ENCODE peak calls at places on chromosomes 16 and 17, in nine cellular contexts. V is heart right ventricle, Z is tibial artery, B is mammary epithelial cell, K is esophagus muscularis mucosa, P is Calu3, D is AG09319, J is fibroblast of mammary gland, M is left lung. A is an unnamed sample.

GRCh38 chr16:23478566-23478965 is 25.6 kb upstream of the COG7 start:
- DNase-seq in B (no peak), D (no peak), J (no peak), M (no peak), Z (no peak), K (no peak), V (no peak), P (no peak), A (no peak)

GRCh38 chr16:77993111-77993571 is 29.2 kb upstream of the CLEC3A start:
- DNase-seq in P (no peak), Z (no peak), J (peak), D (peak), V (no peak), M (no peak), K (no peak), B (no peak), A (no peak)

GRCh38 chr16:50631249-50631984 is 49.7 kb downstream of the SNX20 start:
- DNase-seq in M (no peak), P (no peak), K (no peak), Z (no peak), B (no peak), V (no peak), D (no peak), J (no peak), A (no peak)

GRCh38 chr16:73268311-73268997 is 220.5 kb upstream of the ZFHX3 start:
- DNase-seq in J (no peak), D (no peak), P (no peak), M (no peak), V (no peak), Z (no peak), K (no peak), B (no peak), A (no peak)

GRCh38 chr16:14364386-14365199 is 265.5 kb downstream of the PARN start:
- DNase-seq in P (peak), D (no peak), K (no peak), J (peak), M (peak), V (no peak), B (no peak), Z (no peak), A (peak)

GRCh38 chr16:66013497-66013896 is 353.0 kb upstream of the CDH5 start:
- DNase-seq in K (no peak), P (no peak), Z (no peak), B (no peak), J (no peak), V (no peak), D (no peak), M (no peak), A (no peak)

GRCh38 chr17:9798724-9799123 is 7.3 kb upstream of the DHRS7C start:
- DNase-seq in D (no peak), V (no peak), B (no peak), M (no peak), J (no peak), P (no peak), K (no peak), Z (no peak), A (no peak)

GRCh38 chr17:6657633-6658287 is 6.2 kb downstream of the C17orf100 start:
- DNase-seq in K (no peak), B (no peak), P (no peak), V (no peak), D (no peak), Z (no peak), J (no peak), M (no peak), A (no peak)

GRCh38 chr17:61284174-61284573 is 115.5 kb upstream of the TBX2 start:
- DNase-seq in P (no peak), D (no peak), Z (no peak), M (no peak), B (peak), V (no peak), K (no peak), J (peak), A (no peak)

GRCh38 chr16:77206533-77206932 is 7.3 kb downstream of the SYCE1L start:
- DNase-seq in D (no peak), J (no peak), Z (no peak), M (no peak), V (no peak), P (no peak), K (no peak), B (no peak), A (no peak)

GRCh38 chr17:32261937-32262510 is 3.6 kb upstream of the RHBDL3 start:
- DNase-seq in K (no peak), M (no peak), Z (no peak), J (no peak), V (no peak), D (no peak), P (no peak), B (no peak), A (no peak)

GRCh38 chr16:19116711-19117449 is 3.1 kb downstream of the ITPRIPL2 start:
- DNase-seq in B (peak), J (peak), Z (peak), V (no peak), P (peak), M (no peak), D (no peak), K (no peak), A (peak)

GRCh38 chr16:66334856-66335255 is 31.6 kb upstream of the CDH5 start:
- DNase-seq in J (no peak), K (no peak), B (no peak), P (no peak), M (no peak), Z (no peak), D (no peak), V (no peak), A (no peak)

GRCh38 chr17:47856830-47857229 is 5.9 kb upstream of the SP6 start:
- DNase-seq in Z (no peak), J (no peak), P (no peak), B (no peak), K (no peak), M (no peak), D (no peak), V (no peak), A (no peak)

GRCh38 chr16:78022347-78022746 is at the start of gene CLEC3A:
- DNase-seq in Z (no peak), B (no peak), P (no peak), D (no peak), J (no peak), K (no peak), M (no peak), V (no peak), A (no peak)

GRCh38 chr16:10756574-10756973 is 12.9 kb downstream of the NUBP1 start:
- DNase-seq in Z (peak), J (no peak), K (no peak), V (no peak), P (no peak), M (no peak), B (no peak), D (no peak), A (no peak)

GRCh38 chr16:85209526-85210121 is 97.4 kb upstream of the CIBAR2 start:
- DNase-seq in K (no peak), P (no peak), D (no peak), V (peak), J (no peak), B (no peak), Z (no peak), M (no peak), A (no peak)

GRCh38 chr16:66402166-66402565 is 24.9 kb upstream of the BEAN1 start:
- DNase-seq in J (no peak), Z (peak), D (no peak), M (no peak), B (no peak), P (no peak), V (no peak), K (no peak), A (no peak)

GRCh38 chr16:53090591-53091507 is 36.1 kb downstream of the CHD9 start:
- DNase-seq in V (peak), P (no peak), B (peak), D (peak), J (peak), M (peak), Z (peak), K (peak), A (no peak)

GRCh38 chr16:29767062-29767461 is 11.0 kb upstream of the ZG16 start:
- DNase-seq in V (no peak), P (no peak), M (no peak), K (no peak), Z (no peak), B (no peak), J (no peak), D (no peak), A (no peak)

GRCh38 chr16:23534868-23535860 is 22.0 kb downstream of the EARS2 start:
- DNase-seq in K (no peak), Z (no peak), D (no peak), B (peak), P (no peak), V (no peak), M (no peak), J (no peak), A (peak)

GRCh38 chr17:80891096-80892018 is 100.3 kb upstream of the CHMP6 start:
- DNase-seq in P (no peak), D (peak), J (peak), Z (peak), K (no peak), B (peak), V (no peak), M (peak), A (peak)

GRCh38 chr16:87918866-87919680 is 17.3 kb downstream of the CA5A start:
- DNase-seq in P (no peak), D (peak), Z (no peak), V (peak), B (no peak), M (no peak), J (peak), K (no peak), A (no peak)

GRCh38 chr17:1931759-1932579 is 93.2 kb downstream of the RTN4RL1 start:
- DNase-seq in M (no peak), B (peak), J (peak), Z (no peak), V (peak), P (no peak), D (no peak), K (no peak), A (peak)

GRCh38 chr17:4440690-4441686 is 7.2 kb downstream of the SPNS3 start:
- DNase-seq in Z (no peak), P (no peak), V (no peak), J (no peak), D (no peak), B (no peak), M (no peak), K (no peak), A (no peak)

GRCh38 chr17:14780116-14780515 is 479.2 kb downstream of the HS3ST3B1 start:
- DNase-seq in V (no peak), D (no peak), K (peak), B (no peak), Z (no peak), J (no peak), M (no peak), P (no peak), A (no peak)

GRCh38 chr17:14781123-14781522 is 480.2 kb downstream of the HS3ST3B1 start:
- DNase-seq in P (no peak), V (no peak), B (no peak), K (no peak), J (no peak), M (no peak), Z (no peak), D (no peak), A (no peak)

GRCh38 chr17:14790518-14790917 is 474.6 kb downstream of the PMP22 start:
- DNase-seq in K (no peak), V (no peak), B (no peak), P (no peak), D (no peak), Z (no peak), J (peak), M (no peak), A (no peak)

GRCh38 chr17:14779236-14779635 is 478.4 kb downstream of the HS3ST3B1 start:
- DNase-seq in D (no peak), P (no peak), B (peak), V (no peak), M (no peak), Z (no peak), K (peak), J (no peak), A (peak)

GRCh38 chr17:14784997-14785696 is 480.0 kb downstream of the PMP22 start:
- DNase-seq in B (peak), K (no peak), P (peak), J (no peak), V (no peak), Z (no peak), D (no peak), M (no peak), A (peak)
- TF ChIP-seq CTCF in B (peak), K (no peak), P (no peak), J (no peak), V (no peak), Z (no peak), D (no peak), M (no peak), A (peak)

GRCh38 chr16:9484436-9484835 is 393.0 kb downstream of the HAPSTR1 start:
- DNase-seq in P (no peak), Z (no peak), V (no peak), K (no peak), B (no peak), M (no peak), D (no peak), J (no peak), A (no peak)

GRCh38 chr16:9476744-9477143 is 385.3 kb downstream of the HAPSTR1 start:
- DNase-seq in J (no peak), D (no peak), Z (no peak), P (no peak), M (no peak), K (no peak), V (no peak), B (no peak), A (no peak)

GRCh38 chr16:9481749-9482148 is 390.3 kb downstream of the HAPSTR1 start:
- DNase-seq in Z (no peak), J (no peak), M (no peak), K (peak), B (no peak), D (no peak), V (no peak), P (no peak), A (no peak)

GRCh38 chr16:9480503-9480902 is 389.1 kb downstream of the HAPSTR1 start:
- DNase-seq in K (no peak), D (no peak), J (no peak), Z (no peak), V (no peak), P (no peak), B (no peak), M (no peak), A (no peak)

GRCh38 chr16:9479008-9479407 is 387.6 kb downstream of the HAPSTR1 start:
- DNase-seq in J (no peak), D (no peak), B (no peak), V (no peak), Z (no peak), P (no peak), M (no peak), K (no peak), A (no peak)
- TF ChIP-seq CTCF in J (no peak), D (no peak), B (no peak), V (no peak), Z (no peak), P (no peak), M (no peak), K (no peak), A (no peak)

GRCh38 chr16:685967-686366 is 1.8 kb upstream of the JMJD8 start:
- DNase-seq in M (peak), Z (no peak), D (no peak), K (no peak), B (no peak), V (no peak), J (peak), P (peak), A (peak)
- TF ChIP-seq CTCF in M (no peak), Z (peak), D (peak), K (no peak), B (peak), V (peak), J (peak), P (peak), A (peak)

GRCh38 chr17:75494326-75494877 is 20.9 kb downstream of the CASKIN2 start:
- DNase-seq in K (no peak), D (no peak), J (no peak), Z (no peak), M (no peak), B (no peak), V (no peak), P (no peak), A (no peak)
- TF ChIP-seq CTCF in K (no peak), D (no peak), J (no peak), Z (no peak), M (no peak), B (no peak), V (no peak), P (no peak), A (no peak)

GRCh38 chr16:8634991-8635736 is 13.7 kb downstream of the METTL22 start:
- DNase-seq in J (peak), B (no peak), M (no peak), D (no peak), Z (no peak), K (no peak), P (peak), V (no peak), A (peak)
- TF ChIP-seq CTCF in J (peak), B (peak), M (no peak), D (peak), Z (no peak), K (no peak), P (peak), V (no peak), A (peak)

GRCh38 chr17:82782657-82783207 is 30.9 kb downstream of the TBCD start:
- DNase-seq in Z (no peak), D (no peak), M (no peak), B (no peak), K (no peak), P (no peak), V (no peak), J (no peak), A (no peak)
- TF ChIP-seq CTCF in Z (no peak), D (no peak), M (no peak), B (no peak), K (no peak), P (no peak), V (no peak), J (no peak), A (no peak)

DNA sequence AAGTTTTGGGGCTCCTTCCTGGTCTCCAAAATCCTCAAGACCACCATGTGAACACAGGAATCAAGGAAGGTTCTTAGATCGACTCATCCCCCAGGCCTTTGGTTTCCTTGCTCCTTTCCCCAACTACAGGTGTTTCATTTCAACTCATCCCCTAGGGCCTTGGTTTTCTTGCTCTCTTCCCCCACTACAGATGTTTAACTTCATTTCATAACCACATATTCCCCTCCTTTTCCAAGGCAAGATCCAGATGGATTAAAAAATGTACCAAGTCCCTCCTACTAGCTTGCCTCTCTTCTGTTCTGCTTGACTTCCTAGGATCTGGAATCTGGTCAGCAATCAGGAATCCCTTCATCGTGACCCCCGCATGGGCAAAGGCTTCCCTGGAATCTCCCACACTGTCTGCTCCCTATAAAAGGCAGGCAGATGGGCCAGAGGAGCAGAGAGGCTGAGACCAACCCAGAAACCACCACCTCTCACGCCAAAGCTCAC is at the start of gene CCL11:
- DNase-seq in V (no peak), D (no peak), B (no peak), K (no peak), Z (no peak), P (no peak), M (no peak), J (no peak), A (no peak)
- TF ChIP-seq CTCF in V (no peak), D (no peak), B (no peak), K (no peak), Z (no peak), P (no peak), M (no peak), J (no peak), A (no peak)

DNA sequence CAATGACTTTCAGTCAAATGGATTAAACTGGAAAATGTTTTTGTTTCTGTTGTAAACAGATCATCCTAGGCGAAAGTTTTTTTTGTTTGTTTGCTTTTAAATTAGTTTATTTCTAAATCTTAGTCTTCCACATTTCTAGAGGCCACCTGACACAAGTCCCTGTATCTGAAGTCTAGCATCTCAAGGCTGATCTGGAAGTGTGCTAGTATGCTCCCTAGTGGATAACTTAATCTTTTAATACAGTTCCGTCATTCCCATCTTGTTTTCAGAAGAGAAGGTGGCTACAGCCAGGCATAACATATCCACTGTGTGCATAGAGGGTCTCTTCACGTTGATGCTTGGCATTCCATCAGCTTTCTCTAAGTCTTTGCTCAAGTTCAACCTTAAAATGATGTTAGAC is 7.6 kb downstream of the IFT20 start:
- DNase-seq in J (peak), P (no peak), Z (no peak), D (no peak), K (no peak), B (no peak), M (no peak), V (no peak), A (no peak)
- TF ChIP-seq CTCF in J (peak), P (no peak), Z (no peak), D (no peak), K (no peak), B (peak), M (no peak), V (no peak), A (no peak)

DNA sequence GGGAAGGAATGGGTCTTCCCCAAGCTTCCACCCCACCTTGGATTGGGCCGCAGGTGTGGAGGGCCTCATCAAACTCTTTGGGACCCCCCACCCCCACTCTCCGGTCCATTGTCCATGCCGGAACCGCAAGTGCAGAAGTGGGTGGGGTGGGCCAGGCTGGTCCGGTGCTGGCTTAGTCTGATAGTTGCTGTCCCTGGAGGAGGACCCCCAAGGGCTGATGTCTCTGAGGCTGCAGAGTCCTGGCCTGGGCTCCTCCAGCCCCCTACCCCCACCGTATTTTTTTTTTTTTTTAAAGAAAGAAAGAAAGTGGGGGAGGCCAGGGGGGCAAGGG is 7.1 kb upstream of the ATXN7L3 start:
- DNase-seq in Z (no peak), P (no peak), B (no peak), K (no peak), D (no peak), V (no peak), M (no peak), J (no peak), A (no peak)
- TF ChIP-seq CTCF in Z (no peak), P (no peak), B (no peak), K (no peak), D (no peak), V (no peak), M (no peak), J (no peak), A (no peak)

A was measured in bronchial epithelial cell.